ENCODE peak calls at places on chromosomes 2 and 18, in six cellular contexts. Z is NCI-H524 treated with DMSO at 0.1 percent for 48 hours, T is lung, E is iPS-NIHi11, G is pancreas, L is AG10803. C is an unnamed sample.

GRCh38 chr2:213316001-213316735 is 31.9 kb downstream of the SPAG16 start:
- DNase-seq in T (no peak), E (peak), L (peak), G (peak), Z (no peak), C (peak)

GRCh38 chr2:175074478-175074877 is 69.3 kb upstream of the CHN1 start:
- DNase-seq in G (no peak), E (no peak), Z (no peak), T (no peak), L (no peak), C (no peak)

GRCh38 chr18:60019463-60019840 is 119.7 kb downstream of the PMAIP1 start:
- DNase-seq in E (no peak), G (no peak), T (no peak), Z (no peak), L (peak), C (peak)

GRCh38 chr18:79166702-79167101 is 97.5 kb downstream of the ATP9B start:
- DNase-seq in E (no peak), T (no peak), L (no peak), G (no peak), Z (no peak), C (no peak)

GRCh38 chr2:3398837-3399236 is 19.3 kb downstream of the TRAPPC12 start:
- DNase-seq in E (no peak), L (no peak), T (no peak), Z (no peak), G (no peak), C (no peak)

GRCh38 chr2:45452866-45453265 is 158.2 kb downstream of the SRBD1 start:
- DNase-seq in G (no peak), T (no peak), E (no peak), Z (no peak), L (peak), C (peak)

GRCh38 chr2:195899226-195899625 is 169.4 kb downstream of the DNAH7 start:
- DNase-seq in L (peak), E (no peak), G (no peak), Z (no peak), T (no peak), C (peak)

GRCh38 chr2:119826370-119826961 is 66.7 kb downstream of the PTPN4 start:
- DNase-seq in G (no peak), E (peak), T (no peak), Z (no peak), L (peak), C (peak)

GRCh38 chr2:227115761-227116160 is 48.2 kb downstream of the COL4A4 start:
- DNase-seq in G (no peak), T (no peak), E (no peak), L (peak), Z (no peak), C (peak)

GRCh38 chr18:74819433-74820059 is 221.9 kb downstream of the ZNF407 start:
- DNase-seq in L (no peak), G (no peak), T (no peak), E (peak), Z (no peak), C (no peak)

GRCh38 chr2:95334916-95335641 is 37.9 kb downstream of the KCNIP3 start:
- DNase-seq in L (peak), E (no peak), G (no peak), Z (no peak), T (no peak), C (peak)

GRCh38 chr2:130372833-130373807 is 17.3 kb downstream of the PTPN18 start:
- DNase-seq in Z (no peak), L (no peak), T (no peak), G (no peak), E (peak), C (no peak)

GRCh38 chr2:180202591-180202990 is 195.5 kb upstream of the CWC22 start:
- DNase-seq in E (no peak), L (peak), Z (no peak), G (no peak), T (no peak), C (peak)

GRCh38 chr2:120736955-120737801 is 1.5 kb downstream of the GLI2 start:
- DNase-seq in L (peak), E (peak), G (no peak), Z (no peak), T (peak), C (peak)

GRCh38 chr2:216857131-216857550 is 2.7 kb downstream of the TNP1 start:
- DNase-seq in L (peak), T (no peak), E (no peak), Z (no peak), G (no peak), C (no peak)

GRCh38 chr18:5543854-5544389 is at the start of gene EPB41L3:
- DNase-seq in E (peak), T (no peak), G (peak), Z (no peak), L (peak), C (no peak)

GRCh38 chr2:144890828-144891227 is 370.9 kb upstream of the ZEB2 start:
- DNase-seq in E (peak), T (no peak), L (peak), G (no peak), Z (peak), C (peak)

GRCh38 chr2:136116813-136117390 is 1.0 kb downstream of the CXCR4 start:
- DNase-seq in G (peak), E (no peak), T (no peak), L (no peak), Z (no peak), C (no peak)

GRCh38 chr18:6920099-6920955 is 190.8 kb downstream of the ARHGAP28 start:
- DNase-seq in T (peak), Z (no peak), G (peak), L (peak), E (peak), C (peak)

GRCh38 chr2:172672114-172672513 is 63.5 kb upstream of the RAPGEF4 start:
- DNase-seq in L (no peak), G (no peak), Z (no peak), T (no peak), E (no peak), C (no peak)

GRCh38 chr2:148875387-148876051 is 492 bp downstream of the KIF5C start:
- DNase-seq in T (no peak), L (no peak), E (no peak), G (no peak), Z (no peak), C (no peak)